ENCODE peak calls at places on chromosomes 6 and 20, in four cellular contexts. N is fibroblast of lung, O is neuronal stem cell, R is MM.1S. X is an unnamed sample.

GRCh38 chr6:45540375-45540920 is 162.7 kb upstream of the SUPT3H start:
- DNase-seq in N (no peak), R (no peak), O (no peak), X (no peak)

GRCh38 chr6:39062014-39062740 is 13.6 kb downstream of the GLP1R start:
- DNase-seq in R (no peak), N (no peak), O (no peak), X (no peak)

GRCh38 chr6:89692256-89692655 is 53.7 kb upstream of the LYRM2 start:
- DNase-seq in O (no peak), R (no peak), N (no peak), X (no peak)

GRCh38 chr20:10061641-10062040 is 26.9 kb downstream of the ANKEF1 start:
- DNase-seq in R (no peak), O (no peak), N (no peak), X (peak; percentile 27)

GRCh38 chr6:138467901-138468300 is 31.4 kb downstream of the NHSL1 start:
- DNase-seq in O (no peak), R (no peak), N (no peak), X (no peak)

GRCh38 chr6:52415917-52416628 is 4.1 kb upstream of the EFHC1 start:
- DNase-seq in R (no peak), N (peak; percentile 56), O (no peak), X (no peak)

GRCh38 chr20:60206259-60206658 is 248.0 kb downstream of the CDH26 start:
- DNase-seq in R (peak; percentile 14), O (no peak), N (peak; percentile 52), X (peak; percentile 19)

GRCh38 chr20:53070714-53071392 is 98.7 kb downstream of the TSHZ2 start:
- DNase-seq in N (no peak), O (no peak), R (no peak), X (peak; percentile 55)

GRCh38 chr6:112571486-112571885 is 224.4 kb downstream of the RFPL4B start:
- DNase-seq in N (peak; percentile 81), R (no peak), O (no peak), X (no peak)

GRCh38 chr20:57224641-57225138 is 41.8 kb downstream of the BMP7 start:
- DNase-seq in N (no peak), O (no peak), R (no peak), X (no peak)

GRCh38 chr6:151067684-151068596 is 171.8 kb upstream of the AKAP12 start:
- DNase-seq in N (peak; percentile 99), R (no peak), O (no peak), X (no peak)

GRCh38 chr6:15244605-15245360 is 1.1 kb upstream of the JARID2 start:
- DNase-seq in R (peak; percentile 70), O (no peak), N (peak; percentile 75), X (peak; percentile 74)

GRCh38 chr6:35089935-35090505 is 51.1 kb downstream of the TCP11 start:
- DNase-seq in O (no peak), N (peak; percentile 63), R (no peak), X (no peak)

GRCh38 chr20:48720256-48721020 is 107.4 kb downstream of the PREX1 start:
- DNase-seq in O (no peak), R (no peak), N (no peak), X (no peak)

GRCh38 chr6:3162565-3163247 is 5.4 kb upstream of the TUBB2A start:
- DNase-seq in O (peak; percentile 77), N (peak; percentile 69), R (peak; percentile 57), X (peak; percentile 82)

GRCh38 chr20:40438161-40438835 is 250.7 kb downstream of the MAFB start:
- DNase-seq in O (no peak), R (no peak), N (no peak), X (no peak)

GRCh38 chr6:155120034-155120433 is 124.9 kb downstream of the TIAM2 start:
- DNase-seq in N (no peak), R (no peak), O (peak; percentile 65), X (no peak)

GRCh38 chr6:157405986-157406385 is 25.0 kb downstream of the ZDHHC14 start:
- DNase-seq in R (no peak), O (no peak), N (peak; percentile 5), X (no peak)

DNA sequence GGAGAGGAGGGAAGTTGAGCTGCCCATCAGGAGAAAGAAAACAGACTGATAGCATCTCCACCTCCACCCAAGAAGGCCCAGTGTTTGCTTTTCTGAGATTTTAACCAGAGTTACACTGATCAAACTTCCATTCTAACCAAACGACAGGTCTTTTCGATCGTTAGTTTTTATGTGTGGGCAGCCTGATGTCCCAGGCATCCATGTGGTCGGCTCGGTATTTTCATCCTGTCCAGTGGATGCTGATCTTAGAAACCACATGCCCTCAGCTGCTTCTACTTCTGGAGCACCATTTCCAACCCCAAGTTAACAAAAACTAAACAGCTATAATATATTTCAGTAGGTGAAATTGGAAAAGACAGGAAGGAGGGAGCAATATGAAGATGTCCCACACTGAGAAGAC is 536.8 kb upstream of the JAG1 start:
- DNase-seq in N (no peak), O (no peak), R (no peak), X (no peak)
- H3K4me3 ChIP-seq in N (no peak overlapping the region), O (no peak overlapping the region), R (no peak overlapping the region), X (no peak overlapping the region)

DNA sequence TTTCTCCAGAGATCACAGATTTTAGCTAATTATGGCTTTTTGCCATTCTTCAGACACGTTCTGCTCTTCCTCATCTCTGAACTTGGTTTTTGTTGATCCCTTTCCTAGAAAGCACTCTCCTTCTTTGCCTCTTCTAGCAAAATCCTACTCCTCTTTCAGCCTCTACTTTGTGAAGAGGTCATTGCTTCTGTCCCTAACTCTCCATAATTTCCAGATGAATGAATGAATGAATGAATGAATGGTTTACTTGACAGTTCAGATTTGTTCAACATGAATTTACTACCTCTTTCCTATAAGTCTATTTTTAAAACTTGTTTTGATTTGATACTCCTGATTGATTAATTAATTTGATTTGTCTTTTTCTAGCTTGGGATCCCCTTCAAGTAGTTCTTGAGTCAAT is 94.0 kb upstream of the IFNGR1 start:
- DNase-seq in N (no peak), R (no peak), O (no peak), X (no peak)
- H2AFZ ChIP-seq in N (no peak overlapping the region), R (no peak overlapping the region), O (no peak overlapping the region), X (no peak overlapping the region)

DNA sequence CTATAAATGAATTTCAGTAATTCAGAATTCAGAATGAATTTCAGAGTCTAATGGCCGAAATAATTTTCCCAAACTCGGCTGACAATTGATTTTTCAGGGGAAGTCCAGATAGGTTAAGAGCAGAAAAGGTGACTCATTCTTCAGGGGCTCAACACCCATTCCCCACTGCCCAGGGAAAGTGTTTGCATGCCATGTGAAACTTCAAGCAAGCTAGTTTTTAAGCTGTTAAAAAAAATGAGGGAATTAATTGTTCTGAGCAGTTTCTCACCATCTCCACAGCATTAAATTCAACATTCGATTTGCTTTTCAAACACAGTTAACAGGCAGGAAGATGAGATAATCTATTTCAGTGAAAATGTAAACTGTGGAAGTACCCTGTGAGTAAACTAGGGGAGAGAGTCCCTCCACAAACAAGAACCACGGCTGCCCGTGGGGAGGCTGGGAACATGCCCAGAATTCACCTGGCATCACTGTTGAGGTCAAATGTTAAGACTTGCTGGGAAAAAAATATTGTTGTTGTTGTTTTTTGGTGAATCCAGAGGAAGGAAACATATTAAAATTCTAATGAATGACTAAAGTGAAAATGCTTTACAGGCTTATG is 650.8 kb upstream of the AGPAT4 start:
- DNase-seq in N (no peak), O (no peak), R (no peak), X (no peak)
- H3K4me2 ChIP-seq in N (no peak overlapping the region), O (no peak overlapping the region), R (no peak overlapping the region), X (no peak overlapping the region)

GRCh38 chr6:87723727-87724078 is 21.7 kb upstream of the AKIRIN2 start:
- DNase-seq in O (no peak), R (no peak), N (no peak), X (no peak)
- H3K4me3 ChIP-seq in O (no peak overlapping the region), R (no peak overlapping the region), N (no peak overlapping the region), X (no peak overlapping the region)

DNA sequence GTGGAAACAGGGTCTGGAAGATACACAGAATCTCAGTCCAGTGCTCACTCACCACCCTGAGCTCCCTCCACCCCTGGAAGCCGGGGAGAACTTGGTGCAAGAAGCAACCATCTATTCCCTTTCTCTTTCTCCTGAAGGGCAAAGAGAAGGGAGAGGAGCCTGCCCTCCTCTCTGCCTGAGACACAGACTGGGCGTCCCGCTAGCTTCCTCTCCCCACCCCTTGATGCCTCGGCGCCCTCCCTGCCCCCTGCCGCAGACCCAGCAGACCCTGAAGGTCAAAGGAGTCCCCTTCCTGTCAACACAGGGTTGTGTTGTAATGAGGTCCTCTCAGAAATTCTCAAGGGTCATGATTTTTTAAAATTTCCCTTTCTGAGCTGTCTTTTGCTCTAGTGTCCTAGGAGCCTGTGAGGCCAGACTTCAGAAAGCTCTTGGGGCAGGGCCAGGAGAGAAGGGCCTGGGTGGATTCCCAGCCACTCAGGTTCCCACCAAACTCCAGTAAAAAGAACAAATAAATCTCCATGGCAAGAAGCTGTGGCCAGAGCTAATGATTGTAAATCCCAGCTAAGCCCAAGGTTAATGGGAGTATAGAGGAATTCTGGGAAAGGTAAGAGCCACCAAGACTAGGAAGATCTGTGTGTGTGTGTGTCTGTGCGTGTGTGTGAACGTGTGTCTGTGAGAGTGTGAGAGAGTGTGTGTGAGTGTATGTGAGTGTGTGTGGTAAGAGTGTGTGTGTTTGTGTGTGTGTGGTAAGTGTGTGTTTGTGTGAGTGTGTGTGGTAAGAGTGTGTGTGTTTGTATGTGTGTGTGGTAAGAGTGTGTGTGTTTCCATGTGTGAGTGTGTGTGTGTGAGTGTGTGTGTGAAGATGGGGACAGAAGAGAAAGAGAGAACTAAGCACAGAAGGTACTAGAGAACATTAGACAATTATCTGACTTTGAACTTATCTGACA is 1.0 kb upstream of the JPH2 start:
- DNase-seq in O (no peak), R (no peak), N (no peak), X (peak; percentile 41)
- H2AFZ ChIP-seq in O (peak overlapping the region; percentile 88), R (no peak overlapping the region), N (peak overlapping the region; percentile 40), X (peak overlapping the region; percentile 65)

GRCh38 chr6:107578642-107579332 is 88.9 kb downstream of the SOBP start:
- DNase-seq in N (no peak), O (peak; percentile 47), R (no peak), X (no peak)
- H3K4me2 ChIP-seq in N (no peak overlapping the region), O (no peak overlapping the region), R (no peak overlapping the region), X (no peak overlapping the region)

GRCh38 chr6:44271406-44271723 is 1.1 kb downstream of the TMEM151B start:
- DNase-seq in R (no peak), O (no peak), N (no peak), X (no peak)
- H3K4me3 ChIP-seq in R (no peak overlapping the region), O (peak overlapping the region; percentile 51), N (no peak overlapping the region), X (no peak overlapping the region)

DNA sequence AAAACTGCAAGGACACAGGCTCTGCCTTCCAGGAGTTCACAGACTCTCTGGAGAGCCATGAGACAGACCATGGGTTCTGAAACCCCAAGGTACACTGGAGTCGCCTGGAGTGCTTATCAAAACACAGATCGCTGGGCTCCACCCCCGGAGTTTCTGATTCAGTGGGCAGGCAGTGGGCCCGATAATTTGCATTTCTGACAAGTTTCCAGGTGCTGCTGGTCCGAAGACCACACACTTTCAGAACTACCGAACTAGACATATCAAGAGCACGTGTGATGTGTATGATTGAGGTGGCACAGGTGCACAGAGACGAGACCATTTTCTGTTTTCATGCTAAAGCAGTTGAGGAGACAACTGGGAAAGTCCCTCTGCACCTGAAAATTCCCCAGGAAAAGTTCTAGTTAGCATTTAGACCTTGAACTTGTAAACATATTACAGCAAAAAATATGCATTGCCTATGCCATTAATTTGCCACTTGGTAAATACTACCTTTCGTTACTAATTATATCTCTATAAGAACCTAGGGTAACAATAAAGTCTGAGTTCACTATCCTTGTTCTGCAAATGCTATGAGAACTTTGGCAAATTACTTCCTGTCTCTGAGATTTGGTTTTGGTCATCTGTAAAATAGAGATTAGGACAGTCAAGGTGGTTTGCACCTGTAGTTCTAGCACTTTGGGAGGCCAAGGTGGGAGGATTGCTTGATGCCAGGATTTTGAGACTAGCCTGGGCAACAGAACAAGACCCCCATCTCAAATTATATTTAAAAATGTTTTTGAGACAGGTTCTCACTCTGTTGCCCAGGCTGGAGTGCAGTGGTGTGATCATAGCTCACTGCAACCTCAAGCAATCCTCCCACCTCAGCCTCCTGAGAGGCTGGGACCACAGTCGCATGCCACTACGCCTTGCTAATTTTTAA is 14.3 kb upstream of the PIM1 start:
- DNase-seq in O (no peak), R (peak; percentile 98), N (no peak), X (peak; percentile 97)
- H2AFZ ChIP-seq in O (peak overlapping the region; percentile 28), R (peak overlapping the region; percentile 9), N (no peak overlapping the region), X (peak overlapping the region; percentile 82)